ENCODE peak calls at places on chromosomes 3 and 15, in eight cellular contexts. One of them, this sample, is unnamed.

GRCh38 chr3:79202471-79203143 is 565.2 kb downstream of the ROBO1 start:
- DNase-seq in cardiac muscle cell: no peak
- DNase-seq in ovary: no peak
- DNase-seq in psoas muscle: no peak
- DNase-seq in upper lobe of right lung: no peak
- DNase-seq in endothelial cell of umbilical vein: no peak
- DNase-seq in osteoblast: no peak
- DNase-seq in lower lobe of right lung: no peak
- DNase-seq in this sample: no peak

GRCh38 chr15:99105516-99106341 is 849 bp downstream of the SYNM start:
- DNase-seq in cardiac muscle cell: peak
- DNase-seq in ovary: no peak
- DNase-seq in psoas muscle: peak
- DNase-seq in upper lobe of right lung: no peak
- DNase-seq in endothelial cell of umbilical vein: peak
- DNase-seq in osteoblast: peak
- DNase-seq in lower lobe of right lung: peak
- DNase-seq in this sample: peak

GRCh38 chr15:65954289-65954741 is 85.0 kb downstream of the RAB11A start:
- DNase-seq in cardiac muscle cell: no peak
- DNase-seq in ovary: no peak
- DNase-seq in psoas muscle: no peak
- DNase-seq in upper lobe of right lung: no peak
- DNase-seq in endothelial cell of umbilical vein: peak
- DNase-seq in osteoblast: no peak
- DNase-seq in lower lobe of right lung: no peak
- DNase-seq in this sample: no peak

GRCh38 chr3:111820651-111821050 is 38.4 kb upstream of the PHLDB2 start:
- DNase-seq in cardiac muscle cell: no peak
- DNase-seq in ovary: no peak
- DNase-seq in psoas muscle: no peak
- DNase-seq in upper lobe of right lung: no peak
- DNase-seq in endothelial cell of umbilical vein: no peak
- DNase-seq in osteoblast: no peak
- DNase-seq in lower lobe of right lung: no peak
- DNase-seq in this sample: no peak

GRCh38 chr3:109278546-109278945 is 37.8 kb downstream of the DPPA2 start:
- DNase-seq in cardiac muscle cell: no peak
- DNase-seq in ovary: no peak
- DNase-seq in psoas muscle: no peak
- DNase-seq in upper lobe of right lung: no peak
- DNase-seq in endothelial cell of umbilical vein: no peak
- DNase-seq in osteoblast: no peak
- DNase-seq in lower lobe of right lung: no peak
- DNase-seq in this sample: no peak

GRCh38 chr3:143222505-143222904 is 102.9 kb downstream of the CHST2 start:
- DNase-seq in cardiac muscle cell: peak
- DNase-seq in ovary: no peak
- DNase-seq in psoas muscle: no peak
- DNase-seq in upper lobe of right lung: no peak
- DNase-seq in endothelial cell of umbilical vein: no peak
- DNase-seq in osteoblast: no peak
- DNase-seq in lower lobe of right lung: no peak
- DNase-seq in this sample: no peak

GRCh38 chr3:166829896-166830295 is 550.2 kb downstream of the ZBBX start:
- DNase-seq in cardiac muscle cell: no peak
- DNase-seq in ovary: no peak
- DNase-seq in psoas muscle: no peak
- DNase-seq in upper lobe of right lung: no peak
- DNase-seq in endothelial cell of umbilical vein: no peak
- DNase-seq in osteoblast: no peak
- DNase-seq in lower lobe of right lung: no peak
- DNase-seq in this sample: no peak

GRCh38 chr3:38138347-38139190 is at the start of gene MYD88:
- DNase-seq in cardiac muscle cell: peak
- DNase-seq in ovary: peak
- DNase-seq in psoas muscle: peak
- DNase-seq in upper lobe of right lung: peak
- DNase-seq in endothelial cell of umbilical vein: peak
- DNase-seq in osteoblast: peak
- DNase-seq in lower lobe of right lung: peak
- DNase-seq in this sample: peak

GRCh38 chr3:11522398-11522715 is 121.4 kb downstream of the VGLL4 start:
- DNase-seq in cardiac muscle cell: no peak
- DNase-seq in ovary: peak
- DNase-seq in psoas muscle: no peak
- DNase-seq in upper lobe of right lung: no peak
- DNase-seq in endothelial cell of umbilical vein: no peak
- DNase-seq in osteoblast: no peak
- DNase-seq in lower lobe of right lung: no peak
- DNase-seq in this sample: no peak

GRCh38 chr15:64912926-64913325 is 1.2 kb downstream of the ANKDD1A start:
- DNase-seq in cardiac muscle cell: no peak
- DNase-seq in ovary: no peak
- DNase-seq in psoas muscle: no peak
- DNase-seq in upper lobe of right lung: no peak
- DNase-seq in endothelial cell of umbilical vein: no peak
- DNase-seq in osteoblast: no peak
- DNase-seq in lower lobe of right lung: no peak
- DNase-seq in this sample: no peak

GRCh38 chr3:16480861-16481569 is 32.5 kb downstream of the RFTN1 start:
- DNase-seq in cardiac muscle cell: no peak
- DNase-seq in ovary: no peak
- DNase-seq in psoas muscle: no peak
- DNase-seq in upper lobe of right lung: no peak
- DNase-seq in endothelial cell of umbilical vein: peak
- DNase-seq in osteoblast: no peak
- DNase-seq in lower lobe of right lung: no peak
- DNase-seq in this sample: no peak

GRCh38 chr15:31302778-31303433 is 23.7 kb upstream of the KLF13 start:
- DNase-seq in cardiac muscle cell: no peak
- DNase-seq in ovary: no peak
- DNase-seq in psoas muscle: no peak
- DNase-seq in upper lobe of right lung: peak
- DNase-seq in endothelial cell of umbilical vein: no peak
- DNase-seq in osteoblast: peak
- DNase-seq in lower lobe of right lung: no peak
- DNase-seq in this sample: no peak

GRCh38 chr3:161148832-161149475 is 43.8 kb upstream of the B3GALNT1 start:
- DNase-seq in cardiac muscle cell: no peak
- DNase-seq in ovary: no peak
- DNase-seq in psoas muscle: no peak
- DNase-seq in upper lobe of right lung: no peak
- DNase-seq in endothelial cell of umbilical vein: no peak
- DNase-seq in osteoblast: no peak
- DNase-seq in lower lobe of right lung: no peak
- DNase-seq in this sample: no peak

GRCh38 chr3:55485208-55485791 is 1.8 kb downstream of the WNT5A start:
- DNase-seq in cardiac muscle cell: peak
- DNase-seq in ovary: peak
- DNase-seq in psoas muscle: peak
- DNase-seq in upper lobe of right lung: peak
- DNase-seq in endothelial cell of umbilical vein: peak
- DNase-seq in osteoblast: peak
- DNase-seq in lower lobe of right lung: peak
- DNase-seq in this sample: peak

GRCh38 chr3:194301730-194302129 is 49.4 kb downstream of the CPN2 start:
- DNase-seq in cardiac muscle cell: peak
- DNase-seq in ovary: peak
- DNase-seq in psoas muscle: no peak
- DNase-seq in upper lobe of right lung: peak
- DNase-seq in endothelial cell of umbilical vein: no peak
- DNase-seq in osteoblast: no peak
- DNase-seq in lower lobe of right lung: no peak
- DNase-seq in this sample: no peak

GRCh38 chr3:46716461-46717441 is 918 bp downstream of the PRSS50 start:
- DNase-seq in cardiac muscle cell: no peak
- DNase-seq in ovary: no peak
- DNase-seq in psoas muscle: no peak
- DNase-seq in upper lobe of right lung: peak
- DNase-seq in endothelial cell of umbilical vein: no peak
- DNase-seq in osteoblast: peak
- DNase-seq in lower lobe of right lung: no peak
- DNase-seq in this sample: no peak

GRCh38 chr3:49952924-49953323 is 13.0 kb downstream of the RBM6 start:
- DNase-seq in cardiac muscle cell: no peak
- DNase-seq in ovary: no peak
- DNase-seq in psoas muscle: no peak
- DNase-seq in upper lobe of right lung: no peak
- DNase-seq in endothelial cell of umbilical vein: no peak
- DNase-seq in osteoblast: no peak
- DNase-seq in lower lobe of right lung: no peak
- DNase-seq in this sample: no peak

GRCh38 chr15:99604865-99605264 is 39.1 kb downstream of the MEF2A start:
- DNase-seq in cardiac muscle cell: no peak
- DNase-seq in ovary: no peak
- DNase-seq in psoas muscle: no peak
- DNase-seq in upper lobe of right lung: no peak
- DNase-seq in endothelial cell of umbilical vein: no peak
- DNase-seq in osteoblast: no peak
- DNase-seq in lower lobe of right lung: no peak
- DNase-seq in this sample: peak

GRCh38 chr15:45023659-45024320 is 795 bp downstream of the SORD start:
- DNase-seq in cardiac muscle cell: peak
- DNase-seq in ovary: no peak
- DNase-seq in psoas muscle: no peak
- DNase-seq in upper lobe of right lung: no peak
- DNase-seq in endothelial cell of umbilical vein: peak
- DNase-seq in osteoblast: peak
- DNase-seq in lower lobe of right lung: no peak
- DNase-seq in this sample: no peak
- H3K27ac ChIP-seq in cardiac muscle cell: peak
- H3K27ac ChIP-seq in ovary: peak
- H3K27ac ChIP-seq in psoas muscle: peak
- H3K27ac ChIP-seq in upper lobe of right lung: peak
- H3K27ac ChIP-seq in endothelial cell of umbilical vein: peak
- H3K27ac ChIP-seq in osteoblast: peak
- H3K27ac ChIP-seq in lower lobe of right lung: peak
- H3K27ac ChIP-seq in this sample: peak

DNA sequence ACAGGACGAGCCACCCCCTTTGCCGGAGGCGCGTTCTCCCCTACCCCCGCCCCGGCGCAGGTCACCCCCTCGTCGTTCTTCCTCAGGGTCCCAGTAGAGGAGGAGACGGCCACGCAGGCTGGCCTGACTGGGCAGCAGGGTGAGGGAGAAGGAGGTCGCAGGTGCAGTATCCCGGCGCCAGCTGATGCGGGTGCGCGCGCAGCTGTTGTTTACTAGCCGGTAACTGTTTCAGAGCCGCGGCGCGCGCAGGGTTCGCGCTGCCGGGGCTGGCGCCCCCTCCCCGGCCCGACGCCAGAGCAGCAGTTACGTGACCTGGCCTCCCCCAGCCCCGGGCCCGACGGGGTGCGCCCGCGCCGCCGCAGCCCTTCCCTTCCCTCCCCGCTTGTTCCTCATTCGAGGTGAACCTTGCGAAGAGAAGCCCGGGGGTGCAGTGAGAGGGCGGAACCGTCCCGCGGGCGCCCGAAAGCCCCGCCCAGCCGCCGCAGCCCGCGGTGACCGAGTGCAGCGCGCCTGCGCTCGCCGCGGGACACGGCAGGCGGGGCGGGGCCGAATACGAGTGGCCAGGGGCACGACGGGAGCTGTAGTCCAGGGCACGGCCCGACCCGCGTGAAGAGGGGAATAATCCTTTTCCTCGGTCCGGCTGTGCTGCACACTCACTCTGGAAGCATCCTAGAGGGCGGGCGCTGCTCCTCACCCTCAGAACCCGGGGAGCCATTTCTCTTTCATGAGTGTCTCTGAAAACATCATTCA is at the start of gene SLC12A6:
- DNase-seq in cardiac muscle cell: peak
- DNase-seq in ovary: peak
- DNase-seq in psoas muscle: peak
- DNase-seq in upper lobe of right lung: peak
- DNase-seq in endothelial cell of umbilical vein: peak
- DNase-seq in osteoblast: peak
- DNase-seq in lower lobe of right lung: peak
- DNase-seq in this sample: peak
- H3K27ac ChIP-seq in cardiac muscle cell: peak
- H3K27ac ChIP-seq in ovary: peak
- H3K27ac ChIP-seq in psoas muscle: peak
- H3K27ac ChIP-seq in upper lobe of right lung: peak
- H3K27ac ChIP-seq in endothelial cell of umbilical vein: peak
- H3K27ac ChIP-seq in osteoblast: peak
- H3K27ac ChIP-seq in lower lobe of right lung: peak
- H3K27ac ChIP-seq in this sample: peak

DNA sequence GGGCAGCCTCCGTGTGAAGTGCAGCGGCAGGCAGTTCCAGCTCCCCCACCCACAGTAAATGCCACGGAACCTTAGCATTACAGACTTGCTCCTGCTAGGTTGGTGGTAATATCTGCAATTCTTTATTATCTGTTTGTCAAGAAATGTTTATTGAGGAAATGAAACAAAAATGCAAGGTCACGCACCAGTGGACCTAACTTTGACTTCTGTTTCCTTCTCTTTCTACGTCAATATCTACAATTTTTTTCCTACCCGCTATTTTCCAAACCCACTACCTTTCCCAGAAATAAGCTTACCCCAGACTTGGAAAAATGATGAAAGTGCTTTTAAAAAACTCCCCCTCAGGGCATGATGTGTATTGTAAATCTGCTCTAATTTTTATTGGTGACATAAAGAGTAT is 18.9 kb downstream of the ILDR1 start:
- DNase-seq in cardiac muscle cell: no peak
- DNase-seq in ovary: no peak
- DNase-seq in psoas muscle: no peak
- DNase-seq in upper lobe of right lung: no peak
- DNase-seq in endothelial cell of umbilical vein: no peak
- DNase-seq in osteoblast: no peak
- DNase-seq in lower lobe of right lung: no peak
- DNase-seq in this sample: no peak
- H3K27ac ChIP-seq in cardiac muscle cell: no peak
- H3K27ac ChIP-seq in ovary: no peak
- H3K27ac ChIP-seq in psoas muscle: no peak
- H3K27ac ChIP-seq in upper lobe of right lung: no peak
- H3K27ac ChIP-seq in endothelial cell of umbilical vein: no peak
- H3K27ac ChIP-seq in osteoblast: no peak
- H3K27ac ChIP-seq in lower lobe of right lung: no peak
- H3K27ac ChIP-seq in this sample: no peak

GRCh38 chr3:170361711-170362110 is 4.2 kb downstream of the SKIL start:
- DNase-seq in cardiac muscle cell: no peak
- DNase-seq in ovary: no peak
- DNase-seq in psoas muscle: no peak
- DNase-seq in upper lobe of right lung: no peak
- DNase-seq in endothelial cell of umbilical vein: no peak
- DNase-seq in osteoblast: no peak
- DNase-seq in lower lobe of right lung: no peak
- DNase-seq in this sample: no peak

GRCh38 chr3:170360916-170361315 is 3.4 kb downstream of the SKIL start:
- DNase-seq in cardiac muscle cell: no peak
- DNase-seq in ovary: no peak
- DNase-seq in psoas muscle: no peak
- DNase-seq in upper lobe of right lung: no peak
- DNase-seq in endothelial cell of umbilical vein: no peak
- DNase-seq in osteoblast: no peak
- DNase-seq in lower lobe of right lung: no peak
- DNase-seq in this sample: no peak

GRCh38 chr3:170360476-170360875 is 3.0 kb downstream of the SKIL start:
- DNase-seq in cardiac muscle cell: no peak
- DNase-seq in ovary: no peak
- DNase-seq in psoas muscle: no peak
- DNase-seq in upper lobe of right lung: no peak
- DNase-seq in endothelial cell of umbilical vein: no peak
- DNase-seq in osteoblast: no peak
- DNase-seq in lower lobe of right lung: no peak
- DNase-seq in this sample: no peak

GRCh38 chr3:170364965-170365364 is 7.5 kb downstream of the SKIL start:
- DNase-seq in cardiac muscle cell: no peak
- DNase-seq in ovary: no peak
- DNase-seq in psoas muscle: no peak
- DNase-seq in upper lobe of right lung: no peak
- DNase-seq in endothelial cell of umbilical vein: no peak
- DNase-seq in osteoblast: no peak
- DNase-seq in lower lobe of right lung: no peak
- DNase-seq in this sample: no peak

GRCh38 chr3:170363471-170363994 is 6.0 kb downstream of the SKIL start:
- DNase-seq in cardiac muscle cell: no peak
- DNase-seq in ovary: no peak
- DNase-seq in psoas muscle: no peak
- DNase-seq in upper lobe of right lung: no peak
- DNase-seq in endothelial cell of umbilical vein: no peak
- DNase-seq in osteoblast: no peak
- DNase-seq in lower lobe of right lung: no peak
- DNase-seq in this sample: no peak
- H3K27ac ChIP-seq in cardiac muscle cell: no peak
- H3K27ac ChIP-seq in ovary: no peak
- H3K27ac ChIP-seq in psoas muscle: peak
- H3K27ac ChIP-seq in upper lobe of right lung: no peak
- H3K27ac ChIP-seq in endothelial cell of umbilical vein: peak
- H3K27ac ChIP-seq in osteoblast: no peak
- H3K27ac ChIP-seq in lower lobe of right lung: no peak
- H3K27ac ChIP-seq in this sample: no peak